ENCODE peak calls at places on chromosomes 1 and 21, in five cellular contexts. S is hepatocyte, K is MM.1S, N is glutamatergic neuron, Z is HEK293T. F is an unnamed sample.

GRCh38 chr1:186304982-186305949 is 69.8 kb downstream of the TPR start:
- DNase-seq in N (peak), Z (peak), K (peak), S (peak), F (peak)

GRCh38 chr1:117235863-117236465 is 25.2 kb upstream of the VTCN1 start:
- DNase-seq in K (no peak), Z (no peak), S (no peak), N (no peak), F (no peak)

GRCh38 chr1:160777486-160778089 is 18.4 kb upstream of the LY9 start:
- DNase-seq in N (no peak), S (peak), Z (peak), K (peak), F (peak)

GRCh38 chr1:222994506-222995229 is 148.4 kb downstream of the TLR5 start:
- DNase-seq in K (no peak), Z (no peak), N (no peak), S (no peak), F (no peak)

GRCh38 chr21:36082140-36082742 is 12.4 kb downstream of the CBR1 start:
- DNase-seq in K (no peak), Z (no peak), N (no peak), S (no peak), F (no peak)

GRCh38 chr21:36728371-36729111 is 29.6 kb downstream of the SIM2 start:
- DNase-seq in S (no peak), N (no peak), Z (no peak), K (no peak), F (no peak)

GRCh38 chr21:38908537-38908936 is 102.8 kb downstream of the ETS2 start:
- DNase-seq in S (no peak), K (no peak), N (no peak), Z (no peak), F (no peak)

GRCh38 chr1:27615346-27616004 is 11.5 kb upstream of the AHDC1 start:
- DNase-seq in S (no peak), N (no peak), K (no peak), Z (no peak), F (no peak)

GRCh38 chr1:28392027-28392652 is 22.6 kb downstream of the PHACTR4 start:
- DNase-seq in N (no peak), K (no peak), S (peak), Z (no peak), F (no peak)

GRCh38 chr21:34889537-34890257 is 159.4 kb downstream of the RUNX1 start:
- DNase-seq in Z (peak), S (peak), N (peak), K (peak), F (peak)

GRCh38 chr1:235739124-235739523 is 89.5 kb upstream of the GNG4 start:
- DNase-seq in Z (no peak), K (no peak), N (no peak), S (no peak), F (no peak)

GRCh38 chr21:44926364-44927101 is 5.8 kb upstream of the ITGB2 start:
- DNase-seq in S (no peak), Z (no peak), K (no peak), N (no peak), F (no peak)

GRCh38 chr1:25356848-25357247 is 18.7 kb downstream of the TMEM50A start:
- DNase-seq in K (no peak), N (no peak), Z (no peak), S (no peak), F (no peak)

GRCh38 chr21:29217818-29218252 is 80.9 kb upstream of the BACH1 start:
- DNase-seq in S (peak), N (no peak), Z (no peak), K (no peak), F (no peak)

GRCh38 chr21:33975548-33976081 is 60.0 kb upstream of the ATP5PO start:
- DNase-seq in N (no peak), S (peak), K (no peak), Z (no peak), F (no peak)

GRCh38 chr1:51924455-51924854 is 45.9 kb upstream of the NRDC start:
- DNase-seq in K (no peak), S (no peak), N (no peak), Z (no peak), F (no peak)

GRCh38 chr1:18299441-18300338 is 181.0 kb upstream of the KLHDC7A start:
- DNase-seq in K (no peak), S (peak), Z (peak), N (peak), F (peak)

GRCh38 chr1:111399792-111400610 is 27.5 kb downstream of the OVGP1 start:
- DNase-seq in N (peak), S (peak), K (peak), Z (peak), F (no peak)

GRCh38 chr1:181152892-181153633 is 64.6 kb downstream of the IER5 start:
- DNase-seq in K (peak), S (peak), Z (peak), N (no peak), F (no peak)

GRCh38 chr1:69475021-69475420 is 92.7 kb upstream of the LRRC7 start:
- DNase-seq in K (no peak), S (no peak), N (no peak), Z (no peak), F (no peak)

GRCh38 chr1:85146972-85147359 is 53.9 kb downstream of the SYDE2 start:
- DNase-seq in K (peak), N (no peak), Z (no peak), S (no peak), F (peak)

GRCh38 chr1:5513891-5514515 is 478.2 kb downstream of the NPHP4 start:
- DNase-seq in K (no peak), S (peak), Z (no peak), N (no peak), F (no peak)

GRCh38 chr1:58903450-58904298 is 119.8 kb upstream of the JUN start:
- DNase-seq in S (peak), K (peak), Z (peak), N (peak), F (peak)

GRCh38 chr1:180581635-180582039 is 22.9 kb downstream of the OVAAL start:
- DNase-seq in Z (no peak), N (no peak), S (no peak), K (no peak), F (no peak)

GRCh38 chr1:44970317-44970716 is 16.1 kb downstream of the EIF2B3 start:
- DNase-seq in N (no peak), K (no peak), S (no peak), Z (no peak), F (no peak)

GRCh38 chr1:67336783-67337182 is 29.1 kb downstream of the IL12RB2 start:
- DNase-seq in K (no peak), Z (no peak), N (no peak), S (no peak), F (no peak)

GRCh38 chr1:109181085-109181806 is 32.5 kb upstream of the SARS1 start:
- DNase-seq in K (no peak), Z (no peak), N (no peak), S (peak), F (peak)

GRCh38 chr1:88662723-88663122 is 21.4 kb upstream of the PKN2 start:
- DNase-seq in S (no peak), Z (no peak), K (no peak), N (no peak), F (no peak)

GRCh38 chr1:98119793-98120192 is 199.0 kb upstream of the DPYD start:
- DNase-seq in Z (peak), N (no peak), K (peak), S (peak), F (peak)

GRCh38 chr1:217892750-217893149 is 261.6 kb downstream of the SPATA17 start:
- DNase-seq in K (no peak), Z (no peak), S (no peak), N (no peak), F (no peak)

GRCh38 chr1:31751822-31752241 is 12.3 kb downstream of the ADGRB2 start:
- DNase-seq in N (no peak), S (no peak), K (no peak), Z (no peak), F (no peak)

GRCh38 chr1:14281412-14281811 is 317.1 kb upstream of the KAZN start:
- DNase-seq in N (no peak), K (no peak), Z (no peak), S (no peak), F (no peak)

GRCh38 chr1:232901255-232901654 is 49.2 kb upstream of the NTPCR start:
- DNase-seq in S (no peak), N (no peak), K (peak), Z (no peak), F (no peak)

GRCh38 chr1:223319913-223320600 is 43.9 kb downstream of the SUSD4 start:
- DNase-seq in S (no peak), Z (no peak), K (no peak), N (no peak), F (no peak)

GRCh38 chr1:12179111-12179519 is 12.3 kb downstream of the TNFRSF1B start:
- DNase-seq in N (no peak), S (no peak), Z (no peak), K (no peak), F (no peak)

GRCh38 chr1:116195077-116195868 is 84.1 kb downstream of the MAB21L3 start:
- DNase-seq in N (no peak), S (no peak), Z (no peak), K (no peak), F (no peak)

GRCh38 chr21:30561957-30562356 is 843 bp upstream of the KRTAP19-7 start:
- DNase-seq in Z (no peak), K (no peak), N (no peak), S (no peak), F (no peak)

GRCh38 chr1:184387069-184387870 is 441 bp downstream of the C1orf21 start:
- DNase-seq in K (peak), S (peak), N (peak), Z (no peak), F (no peak)

F was measured in HuH-7.5.